ENCODE peak calls at places on chromosomes 1 and 21, in ten cellular contexts. A is CD8-positive, alpha-beta memory T cell; M is GM12892; F is Right ventricle myocardium superior; N is GM18507; Z is neural progenitor cell; T is cardiac muscle cell; Q is ascending aorta; O is activated CD4-positive, alpha-beta T cell treated with anti-CD3 and anti-CD28 coated beads, Interleukin-2, amount 10 ng/mL, durations not matched to agents 24 days and 14 days; K is AG10803. I is an unnamed sample.

GRCh38 chr1:93659805-93660479 is 21.7 kb downstream of the BCAR3 start:
- DNase-seq in A (no peak), M (no peak), F (peak), N (no peak), Z (no peak), T (peak), Q (no peak), O (no peak), K (peak), I (no peak)

GRCh38 chr1:85584264-85584781 is 3.8 kb downstream of the CCN1 start:
- DNase-seq in A (no peak), M (no peak), F (no peak), N (no peak), Z (peak), T (peak), Q (no peak), O (no peak), K (peak), I (no peak)

GRCh38 chr1:90393025-90393424 is 324.1 kb downstream of the BARHL2 start:
- DNase-seq in A (no peak), M (no peak), F (no peak), N (no peak), Z (no peak), T (no peak), Q (no peak), O (no peak), K (no peak), I (no peak)

GRCh38 chr1:40014253-40014706 is 26.2 kb upstream of the CAP1 start:
- DNase-seq in A (no peak), M (no peak), F (no peak), N (no peak), Z (no peak), T (peak), Q (no peak), O (no peak), K (no peak), I (no peak)

GRCh38 chr1:24347159-24347931 is 28.2 kb downstream of the GRHL3 start:
- DNase-seq in A (no peak), M (no peak), F (no peak), N (no peak), Z (no peak), T (no peak), Q (no peak), O (no peak), K (no peak), I (no peak)

GRCh38 chr21:42062543-42063022 is 8.5 kb upstream of the UMODL1 start:
- DNase-seq in A (peak), M (peak), F (no peak), N (peak), Z (no peak), T (no peak), Q (no peak), O (peak), K (no peak), I (peak)

GRCh38 chr1:119544165-119544762 is 37.3 kb downstream of the HSD3B1 start:
- DNase-seq in A (no peak), M (no peak), F (no peak), N (no peak), Z (peak), T (peak), Q (no peak), O (peak), K (no peak), I (peak)

GRCh38 chr1:21342961-21343838 is 52.9 kb upstream of the ECE1 start:
- DNase-seq in A (peak), M (no peak), F (no peak), N (no peak), Z (no peak), T (no peak), Q (no peak), O (peak), K (no peak), I (peak)

GRCh38 chr1:23524716-23525401 is 6.2 kb downstream of the E2F2 start:
- DNase-seq in A (peak), M (peak), F (no peak), N (no peak), Z (peak), T (no peak), Q (no peak), O (peak), K (no peak), I (peak)